ENCODE peak calls at places on chromosomes 2 and 18, in four cellular contexts. A, G, U and R are unnamed samples.

GRCh38 chr2:160445673-160446072 is 47.9 kb downstream of the RBMS1 start:
- DNase-seq in A (no peak), G (no peak), U (no peak), R (no peak)

GRCh38 chr2:85813978-85814801 is 60.4 kb downstream of the ATOH8 start:
- DNase-seq in A (peak), G (peak), U (peak), R (peak)

GRCh38 chr2:147273106-147273505 is 571.7 kb upstream of the ACVR2A start:
- DNase-seq in A (no peak), G (no peak), U (no peak), R (no peak)

GRCh38 chr2:65630643-65631042 is 198.2 kb upstream of the SPRED2 start:
- DNase-seq in A (no peak), G (no peak), U (no peak), R (no peak)

GRCh38 chr2:240508832-240509545 is 48.8 kb downstream of the ANKMY1 start:
- DNase-seq in A (no peak), G (no peak), U (no peak), R (no peak)

GRCh38 chr2:144950874-144951560 is 431.1 kb upstream of the ZEB2 start:
- DNase-seq in A (no peak), G (no peak), U (no peak), R (no peak)

GRCh38 chr18:32386466-32386865 is 84.2 kb downstream of the GAREM1 start:
- DNase-seq in A (no peak), G (no peak), U (no peak), R (no peak)

GRCh38 chr2:158667969-158668368 is 127.1 kb upstream of the DAPL1 start:
- DNase-seq in A (no peak), G (no peak), U (no peak), R (no peak)

GRCh38 chr18:57025525-57025924 is 121.4 kb upstream of the BOD1L2 start:
- DNase-seq in A (no peak), G (no peak), U (no peak), R (no peak)

GRCh38 chr18:35386600-35387366 is 9.6 kb upstream of the ZNF396 start:
- DNase-seq in A (peak), G (peak), U (peak), R (peak)

GRCh38 chr2:118847447-118848172 is at the start of gene EN1:
- DNase-seq in A (no peak), G (no peak), U (peak), R (peak)

GRCh38 chr2:122758967-122759366 is 1003.5 kb downstream of the TSN start:
- DNase-seq in A (no peak), G (no peak), U (no peak), R (no peak)

GRCh38 chr18:26370037-26370436 is 143.8 kb downstream of the TAF4B start:
- DNase-seq in A (no peak), G (no peak), U (no peak), R (no peak)

GRCh38 chr2:215359576-215359922 is 47.7 kb downstream of the ATIC start:
- DNase-seq in A (no peak), G (no peak), U (no peak), R (no peak)

GRCh38 chr18:32333781-32334180 is 136.9 kb downstream of the GAREM1 start:
- DNase-seq in A (no peak), G (no peak), U (no peak), R (no peak)

GRCh38 chr2:196660264-196660663 is 20.7 kb downstream of the CCDC150 start:
- DNase-seq in A (no peak), G (no peak), U (no peak), R (peak)

GRCh38 chr2:175631247-175631628 is 370.8 kb downstream of the LNPK start:
- DNase-seq in A (no peak), G (no peak), U (no peak), R (no peak)

GRCh38 chr2:3626817-3627499 is 31.0 kb upstream of the ALLC start:
- DNase-seq in A (no peak), G (no peak), U (no peak), R (no peak)

GRCh38 chr2:5392658-5393057 is 299.5 kb upstream of the SOX11 start:
- DNase-seq in A (no peak), G (no peak), U (no peak), R (no peak)